ENCODE peak calls at places on chromosomes 1 and 21, in seven cellular contexts. One of them, this sample, is unnamed.

GRCh38 chr1:246558041-246558440 is 8.0 kb downstream of the TFB2M start:
- DNase-seq in IMR-90: no peak
- DNase-seq in effector memory CD4-positive, alpha-beta T cell: no peak
- DNase-seq in H7: no peak
- DNase-seq in GM23248: no peak
- DNase-seq in pancreas: no peak
- DNase-seq in GM23338: no peak
- DNase-seq in this sample: no peak

GRCh38 chr21:19713324-19713723 is 1284.9 kb upstream of the NCAM2 start:
- DNase-seq in GM23338: no peak
- DNase-seq in GM23248: no peak
- DNase-seq in pancreas: no peak
- DNase-seq in effector memory CD4-positive, alpha-beta T cell: no peak
- DNase-seq in IMR-90: no peak
- DNase-seq in H7: no peak
- DNase-seq in this sample: no peak

GRCh38 chr1:153355445-153356071 is 2.1 kb upstream of the S100A9 start:
- DNase-seq in pancreas: no peak
- DNase-seq in GM23338: peak
- DNase-seq in H7: peak
- DNase-seq in IMR-90: peak
- DNase-seq in effector memory CD4-positive, alpha-beta T cell: no peak
- DNase-seq in GM23248: peak
- DNase-seq in this sample: no peak

GRCh38 chr21:26391166-26391565 is 181.9 kb downstream of the CYYR1 start:
- DNase-seq in GM23338: no peak
- DNase-seq in IMR-90: no peak
- DNase-seq in effector memory CD4-positive, alpha-beta T cell: no peak
- DNase-seq in H7: no peak
- DNase-seq in GM23248: peak
- DNase-seq in pancreas: no peak
- DNase-seq in this sample: no peak

GRCh38 chr1:224168859-224169380 is 14.1 kb upstream of the DEGS1 start:
- DNase-seq in IMR-90: peak
- DNase-seq in pancreas: no peak
- DNase-seq in GM23248: peak
- DNase-seq in H7: no peak
- DNase-seq in effector memory CD4-positive, alpha-beta T cell: no peak
- DNase-seq in GM23338: no peak
- DNase-seq in this sample: peak

GRCh38 chr1:24110642-24111263 is 1.2 kb downstream of the MYOM3 start:
- DNase-seq in H7: no peak
- DNase-seq in GM23338: no peak
- DNase-seq in GM23248: peak
- DNase-seq in IMR-90: no peak
- DNase-seq in effector memory CD4-positive, alpha-beta T cell: no peak
- DNase-seq in pancreas: no peak
- DNase-seq in this sample: no peak

GRCh38 chr1:24427469-24427862 is 11.9 kb downstream of the NIPAL3 start:
- DNase-seq in GM23248: no peak
- DNase-seq in effector memory CD4-positive, alpha-beta T cell: no peak
- DNase-seq in IMR-90: no peak
- DNase-seq in pancreas: no peak
- DNase-seq in GM23338: no peak
- DNase-seq in H7: no peak
- DNase-seq in this sample: no peak

GRCh38 chr1:54118704-54119103 is 34.1 kb downstream of the CDCP2 start:
- DNase-seq in effector memory CD4-positive, alpha-beta T cell: no peak
- DNase-seq in H7: peak
- DNase-seq in GM23338: no peak
- DNase-seq in IMR-90: peak
- DNase-seq in pancreas: no peak
- DNase-seq in GM23248: peak
- DNase-seq in this sample: no peak

GRCh38 chr21:41825216-41825615 is 53.9 kb downstream of the PRDM15 start:
- DNase-seq in H7: no peak
- DNase-seq in GM23248: no peak
- DNase-seq in pancreas: no peak
- DNase-seq in effector memory CD4-positive, alpha-beta T cell: no peak
- DNase-seq in GM23338: no peak
- DNase-seq in IMR-90: no peak
- DNase-seq in this sample: no peak

GRCh38 chr1:21836729-21837128 is 24.7 kb downstream of the LDLRAD2 start:
- DNase-seq in GM23338: no peak
- DNase-seq in effector memory CD4-positive, alpha-beta T cell: no peak
- DNase-seq in GM23248: no peak
- DNase-seq in IMR-90: no peak
- DNase-seq in pancreas: no peak
- DNase-seq in H7: no peak
- DNase-seq in this sample: no peak

GRCh38 chr1:6880951-6881690 is 95.9 kb downstream of the CAMTA1 start:
- DNase-seq in H7: no peak
- DNase-seq in effector memory CD4-positive, alpha-beta T cell: no peak
- DNase-seq in GM23248: no peak
- DNase-seq in GM23338: no peak
- DNase-seq in pancreas: no peak
- DNase-seq in IMR-90: no peak
- DNase-seq in this sample: no peak

GRCh38 chr1:56547473-56547872 is 31.9 kb downstream of the PLPP3 start:
- DNase-seq in H7: no peak
- DNase-seq in GM23248: peak
- DNase-seq in pancreas: no peak
- DNase-seq in IMR-90: no peak
- DNase-seq in GM23338: no peak
- DNase-seq in effector memory CD4-positive, alpha-beta T cell: no peak
- DNase-seq in this sample: no peak

GRCh38 chr1:27001570-27002360 is 8.3 kb downstream of the TRNP1 start:
- DNase-seq in GM23248: peak
- DNase-seq in H7: no peak
- DNase-seq in GM23338: peak
- DNase-seq in IMR-90: no peak
- DNase-seq in effector memory CD4-positive, alpha-beta T cell: no peak
- DNase-seq in pancreas: peak
- DNase-seq in this sample: no peak

GRCh38 chr1:235455806-235456205 is 48.4 kb downstream of the B3GALNT2 start:
- DNase-seq in pancreas: no peak
- DNase-seq in GM23248: no peak
- DNase-seq in IMR-90: no peak
- DNase-seq in GM23338: no peak
- DNase-seq in H7: no peak
- DNase-seq in effector memory CD4-positive, alpha-beta T cell: no peak
- DNase-seq in this sample: no peak

GRCh38 chr1:63789856-63790605 is 16.2 kb downstream of the ROR1 start:
- DNase-seq in pancreas: no peak
- DNase-seq in H7: no peak
- DNase-seq in IMR-90: no peak
- DNase-seq in GM23338: peak
- DNase-seq in effector memory CD4-positive, alpha-beta T cell: no peak
- DNase-seq in GM23248: no peak
- DNase-seq in this sample: no peak

GRCh38 chr1:196255762-196256161 is 352.5 kb downstream of the KCNT2 start:
- DNase-seq in pancreas: no peak
- DNase-seq in GM23248: no peak
- DNase-seq in effector memory CD4-positive, alpha-beta T cell: no peak
- DNase-seq in IMR-90: no peak
- DNase-seq in GM23338: no peak
- DNase-seq in H7: no peak
- DNase-seq in this sample: no peak

GRCh38 chr1:79124756-79125155 is 118.2 kb upstream of the ADGRL4 start:
- DNase-seq in effector memory CD4-positive, alpha-beta T cell: no peak
- DNase-seq in GM23338: no peak
- DNase-seq in GM23248: peak
- DNase-seq in H7: no peak
- DNase-seq in IMR-90: peak
- DNase-seq in pancreas: no peak
- DNase-seq in this sample: no peak

GRCh38 chr21:31804008-31804394 is 68.8 kb upstream of the HUNK start:
- DNase-seq in effector memory CD4-positive, alpha-beta T cell: no peak
- DNase-seq in H7: no peak
- DNase-seq in GM23338: no peak
- DNase-seq in pancreas: no peak
- DNase-seq in GM23248: no peak
- DNase-seq in IMR-90: no peak
- DNase-seq in this sample: no peak

GRCh38 chr21:45029298-45029967 is 44.9 kb upstream of the ADARB1 start:
- DNase-seq in GM23338: peak
- DNase-seq in IMR-90: no peak
- DNase-seq in GM23248: peak
- DNase-seq in H7: peak
- DNase-seq in effector memory CD4-positive, alpha-beta T cell: no peak
- DNase-seq in pancreas: no peak
- DNase-seq in this sample: no peak

GRCh38 chr1:240598602-240599001 is 13.4 kb downstream of the GREM2 start:
- DNase-seq in pancreas: no peak
- DNase-seq in effector memory CD4-positive, alpha-beta T cell: no peak
- DNase-seq in H7: no peak
- DNase-seq in GM23338: no peak
- DNase-seq in GM23248: no peak
- DNase-seq in IMR-90: no peak
- DNase-seq in this sample: no peak

GRCh38 chr1:117600966-117601365 is 4.9 kb upstream of the TENT5C start:
- DNase-seq in effector memory CD4-positive, alpha-beta T cell: no peak
- DNase-seq in GM23248: peak
- DNase-seq in GM23338: no peak
- DNase-seq in pancreas: no peak
- DNase-seq in H7: no peak
- DNase-seq in IMR-90: peak
- DNase-seq in this sample: no peak

GRCh38 chr1:228378453-228379164 is 28.0 kb downstream of the TRIM11 start:
- DNase-seq in IMR-90: peak
- DNase-seq in pancreas: peak
- DNase-seq in H7: peak
- DNase-seq in effector memory CD4-positive, alpha-beta T cell: peak
- DNase-seq in GM23248: peak
- DNase-seq in GM23338: peak
- DNase-seq in this sample: no peak

GRCh38 chr1:11227106-11228077 is 35.0 kb downstream of the MTOR start:
- DNase-seq in GM23248: no peak
- DNase-seq in effector memory CD4-positive, alpha-beta T cell: no peak
- DNase-seq in pancreas: no peak
- DNase-seq in GM23338: no peak
- DNase-seq in H7: no peak
- DNase-seq in IMR-90: no peak
- DNase-seq in this sample: peak
- H3K4me3 ChIP-seq in GM23248: no peak
- H3K4me3 ChIP-seq in effector memory CD4-positive, alpha-beta T cell: no peak
- H3K4me3 ChIP-seq in pancreas: no peak
- H3K4me3 ChIP-seq in GM23338: no peak
- H3K4me3 ChIP-seq in H7: no peak
- H3K4me3 ChIP-seq in IMR-90: no peak
- H3K4me3 ChIP-seq in this sample: no peak

GRCh38 chr21:33948951-33949444 is 33.4 kb upstream of the ATP5PO start:
- DNase-seq in H7: no peak
- DNase-seq in effector memory CD4-positive, alpha-beta T cell: no peak
- DNase-seq in IMR-90: no peak
- DNase-seq in GM23248: no peak
- DNase-seq in pancreas: no peak
- DNase-seq in GM23338: no peak
- DNase-seq in this sample: no peak

GRCh38 chr21:33950425-33951079 is 34.9 kb upstream of the ATP5PO start:
- DNase-seq in H7: no peak
- DNase-seq in IMR-90: no peak
- DNase-seq in GM23338: no peak
- DNase-seq in GM23248: no peak
- DNase-seq in pancreas: no peak
- DNase-seq in effector memory CD4-positive, alpha-beta T cell: no peak
- DNase-seq in this sample: no peak

GRCh38 chr21:33951276-33952178 is 35.9 kb upstream of the ATP5PO start:
- DNase-seq in H7: no peak
- DNase-seq in effector memory CD4-positive, alpha-beta T cell: no peak
- DNase-seq in IMR-90: peak
- DNase-seq in pancreas: no peak
- DNase-seq in GM23338: no peak
- DNase-seq in GM23248: peak
- DNase-seq in this sample: no peak

GRCh38 chr21:33948096-33948950 is 32.7 kb upstream of the ATP5PO start:
- DNase-seq in IMR-90: peak
- DNase-seq in GM23248: peak
- DNase-seq in pancreas: peak
- DNase-seq in effector memory CD4-positive, alpha-beta T cell: peak
- DNase-seq in GM23338: peak
- DNase-seq in H7: peak
- DNase-seq in this sample: peak

GRCh38 chr21:33949516-33950424 is 34.2 kb upstream of the ATP5PO start:
- DNase-seq in GM23338: no peak
- DNase-seq in IMR-90: no peak
- DNase-seq in H7: no peak
- DNase-seq in pancreas: no peak
- DNase-seq in GM23248: no peak
- DNase-seq in effector memory CD4-positive, alpha-beta T cell: peak
- DNase-seq in this sample: peak
- H3K4me3 ChIP-seq in GM23338: no peak
- H3K4me3 ChIP-seq in IMR-90: no peak
- H3K4me3 ChIP-seq in H7: no peak
- H3K4me3 ChIP-seq in pancreas: no peak
- H3K4me3 ChIP-seq in GM23248: no peak
- H3K4me3 ChIP-seq in effector memory CD4-positive, alpha-beta T cell: peak
- H3K4me3 ChIP-seq in this sample: peak

DNA sequence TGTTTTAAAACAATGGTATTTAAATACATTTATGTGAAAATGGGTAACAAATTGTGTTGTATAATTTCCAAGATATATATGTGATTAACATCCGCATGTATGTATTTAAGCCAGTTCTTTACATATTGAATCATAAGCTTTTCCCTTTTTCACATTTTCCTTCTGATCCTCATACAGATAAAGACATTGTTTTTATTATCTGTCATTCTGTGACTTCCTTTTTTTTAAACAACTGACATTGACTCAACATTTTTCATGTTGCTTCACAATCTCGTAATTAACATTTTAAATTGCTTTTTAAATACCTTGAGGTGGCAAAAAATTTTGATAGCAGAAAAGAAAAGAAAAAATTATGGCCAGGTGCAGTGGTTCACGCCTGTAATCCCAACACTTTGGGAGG is 1.4 kb downstream of the STXBP3 start:
- DNase-seq in pancreas: no peak
- DNase-seq in GM23338: no peak
- DNase-seq in effector memory CD4-positive, alpha-beta T cell: no peak
- DNase-seq in GM23248: peak
- DNase-seq in H7: no peak
- DNase-seq in IMR-90: no peak
- DNase-seq in this sample: no peak
- H3K4me3 ChIP-seq in pancreas: peak
- H3K4me3 ChIP-seq in GM23338: peak
- H3K4me3 ChIP-seq in effector memory CD4-positive, alpha-beta T cell: no peak
- H3K4me3 ChIP-seq in GM23248: peak
- H3K4me3 ChIP-seq in H7: no peak
- H3K4me3 ChIP-seq in IMR-90: no peak
- H3K4me3 ChIP-seq in this sample: no peak

DNA sequence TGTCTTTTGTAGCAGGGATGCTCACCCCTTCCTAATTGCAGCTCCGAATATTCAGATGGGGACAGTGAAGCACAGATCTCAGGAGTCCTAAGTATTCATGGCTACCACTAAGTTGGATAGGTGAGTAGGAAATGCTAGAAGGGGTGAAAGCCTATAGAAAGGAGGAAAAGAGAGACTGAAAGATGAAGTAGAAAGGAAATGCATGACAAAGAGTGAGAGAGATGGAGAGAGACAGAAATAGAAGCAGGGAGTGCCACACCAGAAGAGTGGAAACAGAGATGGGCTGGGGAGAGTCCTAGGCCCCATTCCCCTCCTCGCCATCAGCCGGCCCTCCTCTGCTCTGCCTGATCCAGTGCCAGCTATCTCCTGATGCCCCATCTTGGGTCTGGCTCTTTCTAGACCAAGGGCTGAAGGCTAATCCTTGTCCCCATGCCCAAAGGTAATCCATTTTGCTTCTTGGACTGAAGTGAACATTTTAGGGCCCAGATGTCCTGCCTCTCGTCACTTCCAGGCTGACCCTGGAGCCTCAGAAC is 2.0 kb downstream of the PEA15 start:
- DNase-seq in pancreas: no peak
- DNase-seq in GM23248: no peak
- DNase-seq in IMR-90: no peak
- DNase-seq in H7: no peak
- DNase-seq in GM23338: no peak
- DNase-seq in effector memory CD4-positive, alpha-beta T cell: no peak
- DNase-seq in this sample: no peak
- H3K4me3 ChIP-seq in pancreas: no peak
- H3K4me3 ChIP-seq in GM23248: peak
- H3K4me3 ChIP-seq in IMR-90: no peak
- H3K4me3 ChIP-seq in H7: no peak
- H3K4me3 ChIP-seq in GM23338: peak
- H3K4me3 ChIP-seq in effector memory CD4-positive, alpha-beta T cell: no peak
- H3K4me3 ChIP-seq in this sample: no peak